ENCODE peak calls at places on chromosome 20, in four cellular contexts. One of them, this sample, is unnamed.

GRCh38 chr20:8375898-8376297 is 243.8 kb downstream of the PLCB1 start:
- DNase-seq in sigmoid colon: no peak
- DNase-seq in transverse colon: no peak
- DNase-seq in adrenal gland: no peak
- DNase-seq in this sample: no peak

GRCh38 chr20:60242836-60243520 is 284.8 kb downstream of the CDH26 start:
- DNase-seq in sigmoid colon: peak; percentile 19
- DNase-seq in transverse colon: no peak
- DNase-seq in adrenal gland: no peak
- DNase-seq in this sample: no peak

GRCh38 chr20:8018928-8019177 is 708 bp downstream of the TMX4 start:
- DNase-seq in sigmoid colon: no peak
- DNase-seq in transverse colon: no peak
- DNase-seq in adrenal gland: no peak
- DNase-seq in this sample: no peak

GRCh38 chr20:38337561-38338140 is 8.6 kb upstream of the LBP start:
- DNase-seq in sigmoid colon: no peak
- DNase-seq in transverse colon: no peak
- DNase-seq in adrenal gland: no peak
- DNase-seq in this sample: peak; percentile 84

GRCh38 chr20:61896058-61896961 is 169.4 kb downstream of the TAF4 start:
- DNase-seq in sigmoid colon: no peak
- DNase-seq in transverse colon: peak; percentile 27
- DNase-seq in adrenal gland: peak; percentile 39
- DNase-seq in this sample: peak; percentile 64

GRCh38 chr20:54132612-54133433 is 41.0 kb downstream of the CYP24A1 start:
- DNase-seq in sigmoid colon: peak; percentile 72
- DNase-seq in transverse colon: peak; percentile 24
- DNase-seq in adrenal gland: peak; percentile 26
- DNase-seq in this sample: no peak

GRCh38 chr20:46128310-46129151 is 10.4 kb downstream of the CD40 start:
- DNase-seq in sigmoid colon: peak; percentile 61
- DNase-seq in transverse colon: no peak
- DNase-seq in adrenal gland: peak; percentile 23
- DNase-seq in this sample: peak; percentile 52

GRCh38 chr20:23367770-23368169 is 5.8 kb downstream of the GZF1 start:
- DNase-seq in sigmoid colon: no peak
- DNase-seq in transverse colon: no peak
- DNase-seq in adrenal gland: no peak
- DNase-seq in this sample: no peak

GRCh38 chr20:50460608-50461268 is 49.4 kb upstream of the PTPN1 start:
- DNase-seq in sigmoid colon: peak; percentile 95
- DNase-seq in transverse colon: peak; percentile 92
- DNase-seq in adrenal gland: peak; percentile 91
- DNase-seq in this sample: peak; percentile 92

GRCh38 chr20:37524859-37525708 is 2.6 kb downstream of the BLCAP start:
- DNase-seq in sigmoid colon: no peak
- DNase-seq in transverse colon: peak; percentile 18
- DNase-seq in adrenal gland: no peak
- DNase-seq in this sample: no peak

GRCh38 chr20:12166053-12166717 is 248.5 kb downstream of the BTBD3 start:
- DNase-seq in sigmoid colon: peak; percentile 80
- DNase-seq in transverse colon: peak; percentile 41
- DNase-seq in adrenal gland: peak; percentile 41
- DNase-seq in this sample: peak; percentile 73

GRCh38 chr20:36830791-36831691 is 44.9 kb upstream of the TLDC2 start:
- DNase-seq in sigmoid colon: peak; percentile 89
- DNase-seq in transverse colon: no peak
- DNase-seq in adrenal gland: peak; percentile 76
- DNase-seq in this sample: no peak

GRCh38 chr20:47358672-47359532 is 2.4 kb upstream of the ZMYND8 start:
- DNase-seq in sigmoid colon: peak; percentile 94
- DNase-seq in transverse colon: peak; percentile 88
- DNase-seq in adrenal gland: peak; percentile 91
- DNase-seq in this sample: peak; percentile 90

GRCh38 chr20:8855315-8855714 is 213.6 kb upstream of the PLCB4 start:
- DNase-seq in sigmoid colon: peak; percentile 73
- DNase-seq in transverse colon: no peak
- DNase-seq in adrenal gland: no peak
- DNase-seq in this sample: peak; percentile 67

GRCh38 chr20:52295556-52295955 is 104.0 kb upstream of the ZFP64 start:
- DNase-seq in sigmoid colon: no peak
- DNase-seq in transverse colon: no peak
- DNase-seq in adrenal gland: no peak
- DNase-seq in this sample: no peak

GRCh38 chr20:5821627-5822215 is 71.5 kb downstream of the SHLD1 start:
- DNase-seq in sigmoid colon: no peak
- DNase-seq in transverse colon: no peak
- DNase-seq in adrenal gland: peak; percentile 88
- DNase-seq in this sample: peak; percentile 66

GRCh38 chr20:32585011-32585518 is at the start of gene NOL4L:
- DNase-seq in sigmoid colon: no peak
- DNase-seq in transverse colon: no peak
- DNase-seq in adrenal gland: peak; percentile 51
- DNase-seq in this sample: peak; percentile 40

GRCh38 chr20:36336838-36337478 is 30.8 kb downstream of the DLGAP4 start:
- DNase-seq in sigmoid colon: no peak
- DNase-seq in transverse colon: no peak
- DNase-seq in adrenal gland: no peak
- DNase-seq in this sample: no peak

GRCh38 chr20:47303736-47304135 is 52.8 kb downstream of the ZMYND8 start:
- DNase-seq in sigmoid colon: peak; percentile 38
- DNase-seq in transverse colon: no peak
- DNase-seq in adrenal gland: no peak
- DNase-seq in this sample: no peak

GRCh38 chr20:48841861-48842529 is 14.2 kb upstream of the PREX1 start:
- DNase-seq in sigmoid colon: no peak
- DNase-seq in transverse colon: no peak
- DNase-seq in adrenal gland: no peak
- DNase-seq in this sample: no peak

GRCh38 chr20:5480824-5481600 is 164.3 kb upstream of the PROKR2 start:
- DNase-seq in sigmoid colon: no peak
- DNase-seq in transverse colon: peak; percentile 20
- DNase-seq in adrenal gland: no peak
- DNase-seq in this sample: no peak

GRCh38 chr20:10501377-10501776 is 66.3 kb downstream of the SLX4IP start:
- DNase-seq in sigmoid colon: peak; percentile 82
- DNase-seq in transverse colon: no peak
- DNase-seq in adrenal gland: no peak
- DNase-seq in this sample: peak; percentile 27

GRCh38 chr20:51731771-51732453 is 36.3 kb downstream of the ATP9A start:
- DNase-seq in sigmoid colon: no peak
- DNase-seq in transverse colon: no peak
- DNase-seq in adrenal gland: peak; percentile 31
- DNase-seq in this sample: peak; percentile 74

GRCh38 chr20:38334016-38334415 is 12.3 kb upstream of the LBP start:
- DNase-seq in sigmoid colon: no peak
- DNase-seq in transverse colon: no peak
- DNase-seq in adrenal gland: no peak
- DNase-seq in this sample: no peak

GRCh38 chr20:3000852-3001523 is 42.4 kb upstream of the GNRH2 start:
- DNase-seq in sigmoid colon: no peak
- DNase-seq in transverse colon: no peak
- DNase-seq in adrenal gland: no peak
- DNase-seq in this sample: no peak

GRCh38 chr20:39880890-39881289 is 808.1 kb downstream of the MAFB start:
- DNase-seq in sigmoid colon: no peak
- DNase-seq in transverse colon: no peak
- DNase-seq in adrenal gland: peak; percentile 11
- DNase-seq in this sample: no peak

GRCh38 chr20:37309290-37309689 is 19.8 kb downstream of the MANBAL start:
- DNase-seq in sigmoid colon: peak; percentile 39
- DNase-seq in transverse colon: no peak
- DNase-seq in adrenal gland: no peak
- DNase-seq in this sample: no peak

GRCh38 chr20:635609-636338 is 17.2 kb downstream of the SRXN1 start:
- DNase-seq in sigmoid colon: no peak
- DNase-seq in transverse colon: no peak
- DNase-seq in adrenal gland: no peak
- DNase-seq in this sample: no peak

GRCh38 chr20:58891076-58891685 is 38.7 kb downstream of the GNAS start:
- DNase-seq in sigmoid colon: peak; percentile 93
- DNase-seq in transverse colon: peak; percentile 86
- DNase-seq in adrenal gland: peak; percentile 90
- DNase-seq in this sample: peak; percentile 77
- TF ChIP-seq POLR2A in sigmoid colon: no peak
- TF ChIP-seq POLR2A in transverse colon: no peak
- TF ChIP-seq POLR2A in adrenal gland: peak; percentile 94
- TF ChIP-seq POLR2A in this sample: no peak

GRCh38 chr20:63911171-63911570 is 16.2 kb downstream of the DNAJC5 start:
- DNase-seq in sigmoid colon: no peak
- DNase-seq in transverse colon: peak; percentile 83
- DNase-seq in adrenal gland: peak; percentile 58
- DNase-seq in this sample: no peak
- TF ChIP-seq POLR2A in sigmoid colon: no peak
- TF ChIP-seq POLR2A in transverse colon: peak; percentile 25
- TF ChIP-seq POLR2A in adrenal gland: no peak
- TF ChIP-seq POLR2A in this sample: no peak

DNA sequence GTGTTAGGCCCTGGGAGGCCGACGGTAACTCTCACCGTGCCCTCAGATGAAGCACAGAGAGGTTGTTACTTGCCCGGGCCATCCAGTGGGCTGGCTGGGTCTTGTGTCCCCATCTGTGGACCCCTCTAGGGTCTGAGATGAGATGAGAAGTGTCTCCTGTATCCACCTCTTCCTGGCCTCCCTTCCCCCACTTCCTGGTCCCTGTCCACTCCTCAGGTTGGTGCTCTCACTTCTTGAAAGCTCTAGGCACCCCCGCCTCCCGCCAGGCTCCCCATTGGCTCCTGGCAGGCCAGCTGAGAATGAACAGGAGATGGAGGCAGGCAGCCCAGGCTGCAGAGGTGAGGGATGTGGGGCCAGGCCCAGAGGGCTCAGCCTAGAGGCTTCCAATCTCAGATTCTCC is 1.5 kb downstream of the MMP24OS start:
- DNase-seq in sigmoid colon: no peak
- DNase-seq in transverse colon: no peak
- DNase-seq in adrenal gland: peak; percentile 39
- DNase-seq in this sample: no peak
- TF ChIP-seq POLR2A in sigmoid colon: no peak
- TF ChIP-seq POLR2A in transverse colon: no peak
- TF ChIP-seq POLR2A in adrenal gland: no peak
- TF ChIP-seq POLR2A in this sample: no peak

GRCh38 chr20:19936801-19937583 is 80.2 kb upstream of the NAA20 start:
- DNase-seq in sigmoid colon: no peak
- DNase-seq in transverse colon: no peak
- DNase-seq in adrenal gland: peak; percentile 27
- DNase-seq in this sample: no peak

GRCh38 chr20:19934792-19935491 is 82.2 kb upstream of the NAA20 start:
- DNase-seq in sigmoid colon: peak; percentile 79
- DNase-seq in transverse colon: peak; percentile 75
- DNase-seq in adrenal gland: peak; percentile 38
- DNase-seq in this sample: peak; percentile 41

GRCh38 chr20:19938421-19938787 is 78.8 kb upstream of the NAA20 start:
- DNase-seq in sigmoid colon: no peak
- DNase-seq in transverse colon: no peak
- DNase-seq in adrenal gland: no peak
- DNase-seq in this sample: no peak

GRCh38 chr20:19937651-19938420 is 79.3 kb upstream of the NAA20 start:
- DNase-seq in sigmoid colon: no peak
- DNase-seq in transverse colon: no peak
- DNase-seq in adrenal gland: no peak
- DNase-seq in this sample: no peak

GRCh38 chr20:19935842-19936241 is 81.3 kb upstream of the NAA20 start:
- DNase-seq in sigmoid colon: no peak
- DNase-seq in transverse colon: peak; percentile 75
- DNase-seq in adrenal gland: no peak
- DNase-seq in this sample: no peak
- TF ChIP-seq POLR2A in sigmoid colon: no peak
- TF ChIP-seq POLR2A in transverse colon: no peak
- TF ChIP-seq POLR2A in adrenal gland: no peak
- TF ChIP-seq POLR2A in this sample: no peak

DNA sequence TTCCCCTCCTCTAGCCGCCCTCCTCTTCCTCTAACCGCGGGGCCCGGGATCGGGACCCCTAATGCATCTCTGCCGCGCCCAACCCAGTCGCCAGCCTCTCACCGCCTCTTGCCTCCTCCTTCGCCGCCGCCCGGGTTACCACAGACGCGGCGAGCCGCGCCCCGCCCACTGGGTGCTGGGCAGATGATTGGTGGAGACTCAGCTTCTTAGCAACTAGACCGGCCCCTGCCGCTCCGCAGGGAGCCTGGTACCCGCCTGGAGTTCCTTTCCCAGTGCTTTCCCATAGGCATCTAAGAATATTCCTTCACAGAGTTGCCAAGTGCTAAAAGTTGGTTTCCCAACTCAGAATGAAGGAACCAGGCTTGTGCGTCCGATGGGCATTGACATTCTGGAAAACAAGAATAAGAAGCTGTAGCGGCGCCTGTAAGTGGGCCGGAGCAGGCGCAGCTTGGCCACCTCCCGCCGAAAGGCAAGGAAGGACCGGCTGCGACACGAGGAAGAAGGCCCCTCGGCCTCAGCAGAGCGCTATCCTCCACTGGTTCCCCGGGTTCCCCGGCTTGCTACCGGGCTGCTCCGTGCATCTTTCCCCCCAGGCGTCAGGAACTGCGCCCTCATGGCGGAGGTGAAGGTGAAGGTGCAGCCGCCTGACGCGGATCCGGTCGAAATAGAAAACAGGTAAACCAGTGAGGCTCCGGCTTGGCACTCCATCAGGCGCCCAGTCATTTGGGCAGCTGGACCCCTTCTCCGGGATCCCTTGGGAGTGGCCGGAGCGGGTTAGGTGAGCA is at the start of the genes DZANK1 and POLR3F:
- DNase-seq in sigmoid colon: peak; percentile 96
- DNase-seq in transverse colon: peak; percentile 96
- DNase-seq in adrenal gland: peak; percentile 95
- DNase-seq in this sample: peak; percentile 97
- TF ChIP-seq POLR2A in sigmoid colon: no peak
- TF ChIP-seq POLR2A in transverse colon: peak; percentile 57
- TF ChIP-seq POLR2A in adrenal gland: peak; percentile 20
- TF ChIP-seq POLR2A in this sample: no peak